ENCODE peak calls at places on chromosomes 4 and X, in ten cellular contexts. R, I, J, U, S, W, E, V, K and F are unnamed samples.

GRCh38 chrX:24494544-24495113 is 29.5 kb downstream of the PDK3 start:
- DNase-seq in R (peak; percentile 87), I (peak; percentile 68), J (no peak), U (peak; percentile 75), S (no peak), W (no peak), E (no peak), V (no peak), K (no peak), F (peak; percentile 46)

GRCh38 chrX:112888916-112889315 is 48.3 kb upstream of the AMOT start:
- DNase-seq in R (no peak), I (no peak), J (no peak), U (no peak), S (no peak), W (no peak), E (no peak), V (no peak), K (no peak), F (no peak)

GRCh38 chr4:47562297-47562696 is 77.2 kb downstream of the ATP10D start:
- DNase-seq in R (no peak), I (no peak), J (no peak), U (no peak), S (no peak), W (no peak), E (no peak), V (no peak), K (no peak), F (no peak)

GRCh38 chr4:151485541-151486131 is 76.7 kb downstream of the FHIP1A start:
- DNase-seq in R (no peak), I (no peak), J (no peak), U (no peak), S (no peak), W (no peak), E (peak; percentile 32), V (no peak), K (no peak), F (no peak)

GRCh38 chr4:127781303-127782024 is 658 bp upstream of the HSPA4L start:
- DNase-seq in R (no peak), I (peak; percentile 77), J (no peak), U (no peak), S (no peak), W (no peak), E (peak; percentile 73), V (no peak), K (peak; percentile 82), F (peak; percentile 61)

GRCh38 chr4:173752610-173753009 is 222.6 kb upstream of the HAND2 start:
- DNase-seq in R (peak; percentile 23), I (no peak), J (no peak), U (peak; percentile 18), S (peak; percentile 74), W (peak; percentile 89), E (peak; percentile 92), V (no peak), K (no peak), F (no peak)

GRCh38 chr4:176839656-176840055 is 46.9 kb upstream of the VEGFC start:
- DNase-seq in R (no peak), I (no peak), J (no peak), U (no peak), S (no peak), W (no peak), E (no peak), V (no peak), K (no peak), F (no peak)

GRCh38 chr4:113961322-113961698 is 18.1 kb downstream of the ARSJ start:
- DNase-seq in R (no peak), I (no peak), J (no peak), U (no peak), S (no peak), W (no peak), E (no peak), V (no peak), K (no peak), F (no peak)

GRCh38 chr4:25702848-25703247 is 47.2 kb downstream of the SLC34A2 start:
- DNase-seq in R (no peak), I (no peak), J (no peak), U (no peak), S (no peak), W (no peak), E (no peak), V (no peak), K (no peak), F (no peak)

GRCh38 chr4:155632314-155632713 is 34.3 kb upstream of the GUCY1A1 start:
- DNase-seq in R (no peak), I (no peak), J (no peak), U (no peak), S (no peak), W (no peak), E (no peak), V (no peak), K (no peak), F (no peak)
- TF ChIP-seq POLR2AphosphoS5 in R (no peak), I (no peak), J (no peak), U (no peak), S (no peak), W (no peak), E (no peak), V (no peak), K (no peak), F (no peak)

GRCh38 chrX:70479970-70480659 is 35.5 kb downstream of the DLG3 start:
- DNase-seq in R (peak; percentile 8), I (no peak), J (no peak), U (no peak), S (no peak), W (no peak), E (peak; percentile 36), V (no peak), K (no peak), F (peak; percentile 20)
- H3K27ac ChIP-seq in R (no peak overlapping the region), I (peak overlapping the region; percentile 67), J (peak overlapping the region; percentile 74), U (no peak overlapping the region), S (no peak overlapping the region), W (no peak overlapping the region), E (no peak overlapping the region), V (peak overlapping the region; percentile 58), K (peak overlapping the region; percentile 90), F (peak overlapping the region; percentile 67)

GRCh38 chr4:56544573-56545131 is 39.1 kb downstream of the ARL9 start:
- DNase-seq in R (peak; percentile 85), I (peak; percentile 93), J (peak; percentile 94), U (peak; percentile 78), S (peak; percentile 92), W (peak; percentile 99), E (peak; percentile 87), V (peak; percentile 97), K (peak; percentile 93), F (peak; percentile 83)
- TF ChIP-seq POLR2AphosphoS5 in R (peak; percentile 45), I (no peak), J (peak; percentile 39), U (no peak), S (no peak), W (no peak), E (no peak), V (peak; percentile 68), K (no peak), F (peak; percentile 19)

DNA sequence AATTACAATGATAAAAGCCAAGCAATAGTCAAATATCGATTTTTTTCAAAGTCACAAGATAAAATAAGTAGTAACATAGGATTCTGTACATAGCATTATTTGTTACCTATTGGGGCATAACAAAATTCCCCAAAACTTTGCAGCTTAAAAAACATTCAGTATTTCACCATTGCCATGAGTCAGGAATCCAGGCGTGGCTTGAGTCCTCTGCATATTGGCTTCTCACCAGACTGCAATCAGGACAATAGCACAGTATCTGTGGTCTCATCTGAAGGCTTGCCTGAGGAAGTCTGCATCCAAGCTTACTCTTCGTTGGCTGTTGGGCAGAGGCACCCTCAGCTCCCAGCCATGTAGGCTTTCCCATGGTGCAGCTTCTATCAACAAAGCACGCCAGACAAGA is 6.2 kb upstream of the CTBP1 start:
- DNase-seq in R (no peak), I (no peak), J (no peak), U (no peak), S (no peak), W (no peak), E (no peak), V (no peak), K (no peak), F (no peak)
- H3K27ac ChIP-seq in R (no peak overlapping the region), I (no peak overlapping the region), J (no peak overlapping the region), U (no peak overlapping the region), S (no peak overlapping the region), W (no peak overlapping the region), E (no peak overlapping the region), V (no peak overlapping the region), K (no peak overlapping the region), F (no peak overlapping the region)

GRCh38 chr4:118344801-118345200 is 8.0 kb downstream of the PRSS12 start:
- DNase-seq in R (no peak), I (no peak), J (no peak), U (no peak), S (no peak), W (no peak), E (no peak), V (no peak), K (no peak), F (no peak)
- TF ChIP-seq POLR2AphosphoS5 in R (no peak), I (no peak), J (no peak), U (no peak), S (no peak), W (no peak), E (no peak), V (no peak), K (no peak), F (no peak)

GRCh38 chr4:184782731-184783472 is 42.9 kb downstream of the ACSL1 start:
- DNase-seq in R (no peak), I (no peak), J (no peak), U (no peak), S (no peak), W (no peak), E (peak; percentile 37), V (peak; percentile 79), K (no peak), F (no peak)
- H3K27ac ChIP-seq in R (no peak overlapping the region), I (no peak overlapping the region), J (no peak overlapping the region), U (no peak overlapping the region), S (no peak overlapping the region), W (no peak overlapping the region), E (no peak overlapping the region), V (peak overlapping the region; percentile 71), K (no peak overlapping the region), F (no peak overlapping the region)

GRCh38 chr4:1214101-1215095 is 34.5 kb downstream of the CTBP1 start:
- DNase-seq in R (no peak), I (no peak), J (no peak), U (no peak), S (no peak), W (no peak), E (no peak), V (no peak), K (no peak), F (no peak)
- TF ChIP-seq POLR2AphosphoS5 in R (no peak), I (no peak), J (no peak), U (peak; percentile 25), S (no peak), W (no peak), E (no peak), V (peak; percentile 37), K (no peak), F (no peak)

GRCh38 chr4:56410247-56410646 is 23.0 kb upstream of the AASDH start:
- DNase-seq in R (peak; percentile 99), I (no peak), J (no peak), U (peak; percentile 72), S (peak; percentile 47), W (no peak), E (peak; percentile 94), V (no peak), K (peak; percentile 69), F (no peak)
- H3K27ac ChIP-seq in R (peak overlapping the region; percentile 97), I (peak overlapping the region; percentile 40), J (peak overlapping the region; percentile 35), U (peak overlapping the region; percentile 70), S (peak overlapping the region; percentile 29), W (peak overlapping the region; percentile 64), E (peak overlapping the region; percentile 60), V (peak overlapping the region; percentile 43), K (peak overlapping the region; percentile 92), F (peak overlapping the region; percentile 66)

GRCh38 chr4:153486281-153487151 is 20.4 kb downstream of the TMEM131L start:
- DNase-seq in R (peak; percentile 71), I (no peak), J (no peak), U (peak; percentile 72), S (no peak), W (no peak), E (peak; percentile 58), V (no peak), K (no peak), F (peak; percentile 85)
- TF ChIP-seq POLR2AphosphoS5 in R (no peak), I (no peak), J (peak; percentile 17), U (no peak), S (no peak), W (no peak), E (no peak), V (no peak), K (no peak), F (no peak)